ENCODE peak calls at places on chromosomes 2 and 18, in four cellular contexts. J is psoas muscle, I is stomach, G is transverse colon. V is an unnamed sample.

GRCh38 chr18:35392375-35392774 is 15.2 kb upstream of the ZNF396 start:
- DNase-seq in J (no peak), I (no peak), G (no peak), V (no peak)

GRCh38 chr2:119113489-119113770 is 45.1 kb downstream of the C1QL2 start:
- DNase-seq in J (no peak), I (no peak), G (no peak), V (no peak)

GRCh38 chr18:50285071-50285470 is 2.4 kb downstream of the CXXC1 start:
- DNase-seq in J (no peak), I (no peak), G (no peak), V (no peak)

GRCh38 chr2:98545591-98545990 is 62.7 kb downstream of the COA5 start:
- DNase-seq in J (no peak), I (no peak), G (no peak), V (no peak)

GRCh38 chr2:235966932-235967331 is 201.3 kb downstream of the GBX2 start:
- DNase-seq in J (no peak), I (no peak), G (no peak), V (no peak)

GRCh38 chr2:117917223-117917917 is 96.5 kb downstream of the CCDC93 start:
- DNase-seq in J (no peak), I (no peak), G (no peak), V (peak)

GRCh38 chr2:63589148-63589972 is 597 bp downstream of the MDH1 start:
- DNase-seq in J (no peak), I (no peak), G (no peak), V (no peak)

GRCh38 chr2:88687384-88687783 is 4.1 kb upstream of the RPIA start:
- DNase-seq in J (no peak), I (no peak), G (no peak), V (no peak)

GRCh38 chr2:20094955-20095354 is 43.5 kb upstream of the LAPTM4A start:
- DNase-seq in J (no peak), I (no peak), G (no peak), V (no peak)

GRCh38 chr2:114683251-114683650 is 240.8 kb downstream of the DPP10 start:
- DNase-seq in J (no peak), I (no peak), G (no peak), V (no peak)

GRCh38 chr2:105770162-105770561 is 25.4 kb downstream of the NCK2 start:
- DNase-seq in J (no peak), I (no peak), G (no peak), V (no peak)

GRCh38 chr2:136362676-136363390 is 244.9 kb upstream of the CXCR4 start:
- DNase-seq in J (no peak), I (no peak), G (no peak), V (no peak)

GRCh38 chr2:179898873-179899272 is 37.5 kb upstream of the ZNF385B start:
- DNase-seq in J (no peak), I (no peak), G (peak), V (peak)

GRCh38 chr2:228627510-228627909 is 446.0 kb upstream of the SPHKAP start:
- DNase-seq in J (no peak), I (no peak), G (no peak), V (no peak)

GRCh38 chr18:3525870-3526420 is 76.0 kb downstream of the TGIF1 start:
- DNase-seq in J (no peak), I (no peak), G (peak), V (peak)

GRCh38 chr2:10457846-10458563 is 9.9 kb upstream of the ODC1 start:
- DNase-seq in J (no peak), I (peak), G (no peak), V (peak)

GRCh38 chr2:224689539-224689938 is 26.6 kb downstream of the CCDC195 start:
- DNase-seq in J (no peak), I (no peak), G (no peak), V (no peak)

GRCh38 chr2:111687911-111688310 is 196.1 kb downstream of the ANAPC1 start:
- DNase-seq in J (no peak), I (no peak), G (no peak), V (no peak)

GRCh38 chr2:205869439-205869838 is 187.1 kb downstream of the NRP2 start:
- DNase-seq in J (no peak), I (no peak), G (no peak), V (no peak)

GRCh38 chr18:45149712-45150111 is 465.6 kb upstream of the SLC14A2 start:
- DNase-seq in J (no peak), I (no peak), G (no peak), V (no peak)

GRCh38 chr2:192194866-192195547 is at the start of gene TMEFF2:
- DNase-seq in J (peak), I (peak), G (peak), V (peak)

GRCh38 chr18:13242797-13243196 is 24.2 kb downstream of the LDLRAD4 start:
- DNase-seq in J (no peak), I (no peak), G (no peak), V (no peak)

GRCh38 chr2:215015421-215015820 is 123.0 kb downstream of the ABCA12 start:
- DNase-seq in J (no peak), I (no peak), G (no peak), V (no peak)

GRCh38 chr18:55509631-55510372 is 78.2 kb downstream of the TCF4 start:
- DNase-seq in J (no peak), I (no peak), G (no peak), V (peak)

GRCh38 chr18:55508637-55509036 is 79.4 kb downstream of the TCF4 start:
- DNase-seq in J (no peak), I (no peak), G (no peak), V (no peak)

GRCh38 chr18:55513199-55513598 is 74.8 kb downstream of the TCF4 start:
- DNase-seq in J (no peak), I (no peak), G (no peak), V (no peak)

GRCh38 chr18:55511277-55511676 is 76.7 kb downstream of the TCF4 start:
- DNase-seq in J (no peak), I (no peak), G (no peak), V (no peak)

DNA sequence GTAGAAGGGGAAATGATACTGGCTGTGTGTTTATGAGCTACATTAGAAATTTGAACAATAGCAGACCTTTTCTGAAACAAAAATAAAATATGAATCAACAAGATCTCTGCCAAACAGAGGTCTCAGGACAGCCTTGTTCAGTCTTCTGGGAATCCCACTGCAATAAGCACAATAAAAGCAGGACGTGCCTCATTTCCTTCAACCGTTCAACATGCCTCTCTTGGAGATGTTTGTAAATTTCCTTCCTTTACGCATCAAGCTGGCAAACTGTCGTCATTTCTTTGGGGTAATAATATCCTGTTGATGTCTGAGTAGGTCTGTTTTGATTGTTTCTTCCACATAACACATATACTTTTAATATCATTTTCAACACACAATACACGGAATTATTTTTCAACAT is 77.2 kb downstream of the TCF4 start:
- DNase-seq in J (no peak), I (no peak), G (no peak), V (peak)
- H3K4me3 ChIP-seq in J (peak), I (no peak), G (no peak), V (no peak)

GRCh38 chr2:240137596-240138274 is 1.6 kb upstream of the COPS9 start:
- DNase-seq in J (peak), I (no peak), G (no peak), V (no peak)

GRCh38 chr2:240135706-240136012 is 446 bp downstream of the COPS9 start:
- DNase-seq in J (no peak), I (no peak), G (no peak), V (peak)

GRCh38 chr2:240136671-240137292 is 677 bp upstream of the COPS9 start:
- DNase-seq in J (no peak), I (no peak), G (peak), V (no peak)

GRCh38 chr2:240134956-240135520 is 1.1 kb downstream of the COPS9 start:
- DNase-seq in J (peak), I (no peak), G (no peak), V (no peak)

GRCh38 chr2:240136013-240136670 is at the start of gene COPS9:
- DNase-seq in J (peak), I (peak), G (peak), V (peak)
- TF ChIP-seq CTCF in J (no peak), I (no peak), G (no peak), V (no peak)

GRCh38 chr2:14631676-14632075 is 841 bp upstream of the LRATD1 start:
- DNase-seq in J (no peak), I (no peak), G (no peak), V (no peak)

GRCh38 chr2:14633451-14634211 is 1.1 kb downstream of the LRATD1 start:
- DNase-seq in J (peak), I (no peak), G (peak), V (no peak)

GRCh38 chr2:14634223-14634884 is 1.8 kb downstream of the LRATD1 start:
- DNase-seq in J (peak), I (peak), G (peak), V (peak)

GRCh38 chr2:14633031-14633430 is 514 bp downstream of the LRATD1 start:
- DNase-seq in J (peak), I (peak), G (peak), V (no peak)

DNA sequence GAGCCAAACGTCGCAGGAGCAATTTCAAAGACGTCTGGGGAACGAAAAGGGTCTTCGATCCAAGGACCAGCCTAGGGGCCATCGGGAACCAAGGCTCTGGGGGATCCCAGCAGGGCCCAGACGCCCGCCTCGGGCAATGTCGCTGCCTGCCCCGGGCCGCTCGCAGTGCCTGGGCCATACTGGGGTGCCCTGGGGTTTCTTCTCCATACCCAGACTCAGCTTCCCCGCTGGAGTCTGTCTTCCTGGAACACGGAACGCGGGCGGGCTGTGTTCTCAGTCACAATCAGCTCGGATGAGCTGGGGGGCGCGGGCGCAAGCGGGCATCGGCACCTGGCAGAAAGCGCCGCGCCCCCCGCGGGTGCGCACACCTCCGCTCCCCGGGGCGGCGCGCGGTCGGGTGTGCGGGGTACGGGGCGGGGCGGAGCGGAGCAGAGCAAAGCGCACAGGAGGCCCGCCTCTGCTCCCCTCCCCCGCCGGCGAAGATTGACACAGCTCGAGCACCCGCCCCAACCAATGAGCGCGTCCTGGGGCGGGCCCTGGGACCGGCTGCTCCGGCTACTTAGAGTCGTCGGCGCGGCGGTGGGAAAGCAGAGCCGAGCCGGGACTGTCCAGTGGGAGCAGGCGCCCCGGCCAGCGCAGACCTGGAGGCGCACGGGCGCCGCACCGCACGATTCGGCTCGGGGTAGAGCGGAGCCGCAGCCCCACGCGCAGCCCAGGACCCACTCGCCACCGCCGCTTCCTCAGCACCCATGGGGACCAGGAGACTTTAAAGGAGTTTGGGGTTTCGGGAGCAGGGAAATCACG is at the start of gene LRATD1:
- DNase-seq in J (peak), I (peak), G (peak), V (peak)
- H3K4me3 ChIP-seq in J (peak), I (peak), G (peak), V (peak)

GRCh38 chr2:23547725-23548124 is 162.7 kb downstream of the KLHL29 start:
- DNase-seq in J (no peak), I (no peak), G (no peak), V (no peak)
- TF ChIP-seq CTCF in J (no peak), I (no peak), G (no peak), V (no peak)

GRCh38 chr18:159933-160332 is 1.6 kb downstream of the USP14 start:
- DNase-seq in J (no peak), I (no peak), G (no peak), V (no peak)
- H3K4me3 ChIP-seq in J (peak), I (no peak), G (no peak), V (no peak)

GRCh38 chr18:58481321-58482180 is 147.3 kb downstream of the ALPK2 start:
- DNase-seq in J (no peak), I (no peak), G (no peak), V (no peak)

GRCh38 chr18:58490238-58490637 is 138.7 kb downstream of the ALPK2 start:
- DNase-seq in J (no peak), I (no peak), G (peak), V (no peak)

GRCh38 chr18:58491113-58491696 is 137.7 kb downstream of the ALPK2 start:
- DNase-seq in J (no peak), I (no peak), G (peak), V (no peak)

GRCh38 chr18:58484989-58485962 is 143.6 kb downstream of the ALPK2 start:
- DNase-seq in J (no peak), I (no peak), G (peak), V (peak)
- TF ChIP-seq CTCF in J (no peak), I (no peak), G (no peak), V (peak)

GRCh38 chr2:25617948-25618646 is 55.3 kb downstream of the DTNB start:
- DNase-seq in J (no peak), I (no peak), G (no peak), V (peak)
- H3K4me3 ChIP-seq in J (no peak), I (no peak), G (no peak), V (peak)

GRCh38 chr2:128172191-128172590 is 81.2 kb downstream of the UGGT1 start:
- DNase-seq in J (no peak), I (no peak), G (no peak), V (peak)
- TF ChIP-seq CTCF in J (peak), I (no peak), G (no peak), V (peak)

DNA sequence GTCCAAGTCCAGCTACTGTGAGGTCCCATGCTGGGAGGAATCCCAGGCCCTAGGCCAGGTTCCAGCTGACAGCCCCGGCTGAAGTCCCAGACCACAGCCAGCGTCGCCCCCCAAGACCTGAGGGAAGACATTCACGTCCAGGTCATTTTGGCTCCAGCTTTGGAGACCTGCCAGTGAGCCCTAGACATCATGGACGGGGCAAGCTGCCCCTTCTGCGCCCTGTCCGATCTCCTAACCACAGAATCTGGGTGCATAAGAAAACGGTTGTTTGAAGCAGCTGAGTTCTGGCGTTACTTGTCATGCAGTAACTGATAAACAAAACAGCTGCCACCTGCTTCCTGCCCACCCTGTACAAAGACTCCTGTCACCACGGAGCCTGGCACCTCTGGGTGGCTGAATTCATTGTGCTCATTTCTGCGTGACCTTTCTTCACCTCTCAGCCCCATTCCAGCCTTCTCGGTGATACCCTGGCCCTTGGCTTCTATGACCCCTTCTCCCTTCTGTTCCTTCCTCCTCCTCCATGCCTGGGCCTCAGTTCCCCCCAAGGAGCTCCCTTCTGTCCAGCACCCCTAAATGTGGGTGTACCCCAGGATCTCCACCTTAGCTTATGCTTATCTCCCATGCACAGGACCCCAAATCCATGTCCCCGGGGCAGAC is 72.6 kb upstream of the SMAD7 start:
- DNase-seq in J (peak), I (peak), G (peak), V (no peak)
- H3K4me3 ChIP-seq in J (no peak), I (no peak), G (no peak), V (no peak)

GRCh38 chr2:45720210-45720609 is 68.7 kb downstream of the PRKCE start:
- DNase-seq in J (no peak), I (no peak), G (no peak), V (no peak)
- TF ChIP-seq CTCF in J (no peak), I (no peak), G (no peak), V (no peak)

V was measured in choroid plexus epithelial cell.